ENCODE peak calls at places on chromosomes 3 and 15, in nine cellular contexts. R is tibial artery; F is lower lobe of right lung; S is adrenal gland; E is psoas muscle; G is CD4-positive, alpha-beta memory T cell; H is pancreas; Z is uterus; M is CD8-positive, alpha-beta memory T cell. W is an unnamed sample.

GRCh38 chr15:96353931-96354730 is 23.6 kb downstream of the NR2F2 start:
- DNase-seq in M (no peak), R (peak; percentile 56), S (no peak), F (no peak), Z (peak; percentile 85), G (no peak), H (no peak), E (peak; percentile 79), W (peak; percentile 71)

GRCh38 chr15:63089260-63090043 is 32.2 kb upstream of the LACTB start:
- DNase-seq in H (no peak), M (no peak), G (no peak), Z (peak; percentile 82), S (no peak), F (no peak), R (no peak), E (peak; percentile 77), W (peak; percentile 41)

GRCh38 chr15:52858388-52859176 is 68.4 kb upstream of the ONECUT1 start:
- DNase-seq in G (no peak), Z (no peak), R (no peak), H (no peak), E (no peak), S (no peak), F (no peak), M (no peak), W (peak; percentile 21)

GRCh38 chr15:53527996-53528395 is 231.5 kb downstream of the WDR72 start:
- DNase-seq in R (no peak), E (no peak), S (no peak), G (no peak), M (no peak), H (no peak), Z (no peak), F (no peak), W (no peak)

GRCh38 chr3:66372681-66373350 is 128.0 kb downstream of the LRIG1 start:
- DNase-seq in G (peak; percentile 56), R (no peak), Z (no peak), E (no peak), H (peak; percentile 47), S (no peak), F (no peak), M (peak; percentile 48), W (peak; percentile 64)

GRCh38 chr3:63774776-63775175 is 44.3 kb upstream of the C3orf49 start:
- DNase-seq in M (no peak), R (no peak), Z (no peak), F (no peak), G (no peak), E (no peak), H (no peak), S (no peak), W (no peak)

GRCh38 chr3:125213946-125214542 is 1.5 kb upstream of the SLC12A8 start:
- DNase-seq in F (no peak), G (no peak), H (no peak), M (no peak), R (no peak), E (no peak), Z (no peak), S (no peak), W (no peak)

GRCh38 chr3:112128843-112129727 is 4.0 kb downstream of the GCSAM start:
- DNase-seq in F (no peak), E (no peak), S (no peak), Z (no peak), R (no peak), G (peak; percentile 84), M (peak; percentile 57), H (no peak), W (no peak)

GRCh38 chr3:136960838-136961836 is 3.4 kb downstream of the IL20RB start:
- DNase-seq in S (no peak), H (no peak), G (no peak), R (no peak), E (no peak), F (no peak), M (no peak), Z (no peak), W (no peak)

GRCh38 chr3:144821583-144821982 is 850.0 kb downstream of the DIPK2A start:
- DNase-seq in F (no peak), G (no peak), M (no peak), S (no peak), R (no peak), Z (no peak), H (no peak), E (no peak), W (no peak)

GRCh38 chr15:53869044-53869805 is 109.0 kb upstream of the UNC13C start:
- DNase-seq in H (no peak), M (no peak), Z (no peak), G (no peak), R (no peak), E (no peak), F (no peak), S (no peak), W (no peak)

GRCh38 chr15:51403072-51403878 is 61.8 kb downstream of the GLDN start:
- DNase-seq in F (no peak), Z (no peak), H (no peak), E (no peak), M (no peak), G (no peak), S (no peak), R (no peak), W (no peak)

GRCh38 chr3:19539488-19540395 is 391.4 kb downstream of the KCNH8 start:
- DNase-seq in S (no peak), E (no peak), M (no peak), Z (no peak), F (no peak), H (no peak), G (no peak), R (no peak), W (no peak)

GRCh38 chr15:25066708-25067107 is 111.9 kb downstream of the SNRPN start:
- DNase-seq in G (no peak), H (no peak), F (no peak), S (no peak), E (no peak), Z (no peak), M (no peak), R (no peak), W (no peak)

GRCh38 chr15:25065876-25066275 is 111.1 kb downstream of the SNRPN start:
- DNase-seq in Z (no peak), E (no peak), M (no peak), H (no peak), G (no peak), S (no peak), R (no peak), F (no peak), W (no peak)

GRCh38 chr15:25068696-25069095 is 113.9 kb downstream of the SNRPN start:
- DNase-seq in Z (no peak), H (no peak), M (no peak), R (no peak), G (no peak), S (no peak), F (no peak), E (no peak), W (no peak)

GRCh38 chr15:25065286-25065685 is 110.5 kb downstream of the SNRPN start:
- DNase-seq in R (no peak), S (no peak), E (no peak), G (no peak), F (no peak), H (no peak), M (no peak), Z (no peak), W (no peak)

GRCh38 chr15:25067725-25068309 is 113.0 kb downstream of the SNRPN start:
- DNase-seq in Z (no peak), F (no peak), E (no peak), H (no peak), G (no peak), R (no peak), S (no peak), M (no peak), W (no peak)
- H3K36me3 ChIP-seq in Z (no peaks in the 10 kb centered on the region), F (peaks cover 70% of the 10 kb centered on the region), E (peaks cover 51% of the 10 kb centered on the region), H (peaks cover 87% of the 10 kb centered on the region), G (peaks cover 77% of the 10 kb centered on the region), R (peaks cover 100% of the 10 kb centered on the region), S (no peaks in the 10 kb centered on the region), M (peaks cover 98% of the 10 kb centered on the region), W (peaks cover 100% of the 10 kb centered on the region)

GRCh38 chr15:92650256-92650655 is 5.3 kb downstream of the FAM174B start:
- DNase-seq in R (no peak), M (no peak), S (no peak), F (no peak), G (no peak), H (no peak), Z (peak; percentile 27), E (no peak), W (no peak)
- H3K4me1 ChIP-seq in R (peaks cover 3% of the 10 kb centered on the region), M (no peaks in the 10 kb centered on the region), S (no peaks in the 10 kb centered on the region), F (peaks cover 9% of the 10 kb centered on the region), G (peaks cover 5% of the 10 kb centered on the region), H (peaks cover 18% of the 10 kb centered on the region), Z (no peaks in the 10 kb centered on the region), E (no peaks in the 10 kb centered on the region), W (peaks cover 73% of the 10 kb centered on the region)

GRCh38 chr3:13581485-13582365 is 32.8 kb downstream of the FBLN2 start:
- DNase-seq in F (no peak), Z (no peak), R (no peak), H (no peak), E (peak; percentile 77), M (no peak), G (no peak), S (no peak), W (peak; percentile 42)
- H3K36me3 ChIP-seq in F (no peaks in the 10 kb centered on the region), Z (no peaks in the 10 kb centered on the region), R (no peaks in the 10 kb centered on the region), H (no peaks in the 10 kb centered on the region), E (no peaks in the 10 kb centered on the region), M (no peaks in the 10 kb centered on the region), G (no peaks in the 10 kb centered on the region), S (no peaks in the 10 kb centered on the region), W (no peaks in the 10 kb centered on the region)

DNA sequence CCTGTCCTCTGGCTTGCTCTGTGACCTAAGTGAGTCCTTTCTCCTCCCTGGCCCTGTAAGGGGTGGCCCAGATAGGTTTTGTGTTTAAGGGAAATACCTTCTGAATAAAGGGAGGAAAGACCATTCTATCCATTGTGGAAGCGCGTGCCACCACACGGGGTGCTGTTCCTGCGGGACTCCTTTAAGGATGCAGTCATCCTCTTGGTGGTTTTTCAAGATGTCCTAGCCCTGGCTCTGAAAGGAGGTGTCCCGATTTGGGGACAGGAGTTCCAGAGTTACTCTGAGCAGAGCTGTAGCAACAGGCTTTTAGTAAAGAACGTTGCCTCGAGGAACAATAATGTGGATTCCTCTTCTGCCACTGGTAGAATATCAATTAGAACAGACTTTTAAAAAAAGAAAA is 9.6 kb downstream of the SLC6A6 start:
- DNase-seq in M (no peak), R (no peak), H (no peak), Z (no peak), G (no peak), S (no peak), F (no peak), E (no peak), W (no peak)
- H3K4me1 ChIP-seq in M (no peaks in the 10 kb centered on the region), R (peaks cover 12% of the 10 kb centered on the region), H (no peaks in the 10 kb centered on the region), Z (no peaks in the 10 kb centered on the region), G (peaks cover 22% of the 10 kb centered on the region), S (peaks cover 39% of the 10 kb centered on the region), F (peaks cover 69% of the 10 kb centered on the region), E (peaks cover 59% of the 10 kb centered on the region), W (peaks cover 23% of the 10 kb centered on the region)

GRCh38 chr3:47701388-47701787 is 80.3 kb downstream of the SMARCC1 start:
- DNase-seq in G (no peak), S (no peak), Z (no peak), H (no peak), F (no peak), E (no peak), R (no peak), M (no peak), W (no peak)
- H3K36me3 ChIP-seq in G (peaks cover 34% of the 10 kb centered on the region), S (no peaks in the 10 kb centered on the region), Z (no peaks in the 10 kb centered on the region), H (peaks cover 48% of the 10 kb centered on the region), F (peaks cover 81% of the 10 kb centered on the region), E (peaks cover 92% of the 10 kb centered on the region), R (peaks cover 43% of the 10 kb centered on the region), M (peaks cover 28% of the 10 kb centered on the region), W (peaks cover 70% of the 10 kb centered on the region)

GRCh38 chr15:90394702-90395442 is 6.8 kb downstream of the IQGAP1 start:
- DNase-seq in G (no peak), E (no peak), Z (no peak), M (no peak), F (no peak), R (no peak), H (no peak), S (no peak), W (no peak)
- H3K4me1 ChIP-seq in G (peaks cover 90% of the 10 kb centered on the region), E (peaks cover 95% of the 10 kb centered on the region), Z (peaks cover 18% of the 10 kb centered on the region), M (peaks cover 53% of the 10 kb centered on the region), F (peaks cover 94% of the 10 kb centered on the region), R (peaks cover 69% of the 10 kb centered on the region), H (peaks cover 3% of the 10 kb centered on the region), S (peaks cover 26% of the 10 kb centered on the region), W (peaks cover 95% of the 10 kb centered on the region)